ENCODE peak calls at places on chromosomes 1 and 21, in nine cellular contexts. E, V, W, H, G, B, O, Q and K are unnamed samples.

GRCh38 chr1:32404956-32405355 is 10.7 kb upstream of the BSDC1 start:
- DNase-seq in V (no peak), E (no peak), Q (no peak), W (no peak), O (no peak), G (no peak), B (no peak), H (peak), K (no peak)

GRCh38 chr1:21783679-21784603 is 992 bp upstream of the USP48 start:
- DNase-seq in E (peak), G (peak), H (peak), O (no peak), B (peak), V (no peak), W (no peak), Q (peak), K (no peak)

GRCh38 chr21:34808569-34809204 is 139.9 kb downstream of the CLIC6 start:
- DNase-seq in O (no peak), G (no peak), V (no peak), B (peak), Q (no peak), H (peak), W (no peak), E (no peak), K (no peak)

GRCh38 chr1:2380816-2381591 is 10.3 kb downstream of the MORN1 start:
- DNase-seq in Q (no peak), W (no peak), B (no peak), O (no peak), H (no peak), V (no peak), G (peak), E (no peak), K (no peak)

GRCh38 chr1:68800182-68800581 is 303.3 kb upstream of the DEPDC1 start:
- DNase-seq in H (no peak), B (no peak), V (no peak), G (no peak), Q (no peak), E (no peak), W (no peak), O (no peak), K (no peak)

GRCh38 chr1:30732277-30732996 is 9.1 kb upstream of the MATN1 start:
- DNase-seq in O (no peak), B (peak), V (peak), W (no peak), H (no peak), G (no peak), E (no peak), Q (no peak), K (no peak)

GRCh38 chr1:206705187-206705586 is 20.5 kb downstream of the MAPKAPK2 start:
- DNase-seq in W (no peak), V (peak), Q (no peak), B (no peak), G (no peak), H (peak), O (no peak), E (no peak), K (peak)

GRCh38 chr1:155134858-155135415 is 715 bp upstream of the SLC50A1 start:
- DNase-seq in B (peak), E (peak), V (peak), W (peak), H (peak), Q (peak), O (peak), G (peak), K (peak)